ENCODE peak calls at places on chromosome 22, in four cellular contexts. V is fibroblast of lung, U is heart left ventricle, E is dorsolateral prefrontal cortex. Z is an unnamed sample.

GRCh38 chr22:33519140-33519973 is 400.9 kb downstream of the LARGE1 start:
- DNase-seq in V (peak), U (no peak), E (peak), Z (peak)

GRCh38 chr22:19779685-19780268 is 19.2 kb downstream of the TBX1 start:
- DNase-seq in U (peak), V (no peak), E (no peak), Z (no peak)

GRCh38 chr22:22342697-22343602 is 98.4 kb downstream of the VPREB1 start:
- DNase-seq in U (no peak), E (peak), V (peak), Z (no peak)

GRCh38 chr22:44521326-44521725 is 23.3 kb upstream of the RTL6 start:
- DNase-seq in V (peak), E (no peak), U (no peak), Z (no peak)

GRCh38 chr22:29030618-29031235 is 30.9 kb downstream of the C22orf31 start:
- DNase-seq in E (peak), U (peak), V (peak), Z (no peak)

GRCh38 chr22:24996420-24996952 is 44.0 kb downstream of the KIAA1671 start:
- DNase-seq in U (no peak), E (no peak), V (peak), Z (no peak)

GRCh38 chr22:19958083-19959042 is 16.7 kb upstream of the TXNRD2 start:
- DNase-seq in U (no peak), V (peak), E (no peak), Z (peak)

GRCh38 chr22:25406510-25407210 is 157.8 kb upstream of the GRK3 start:
- DNase-seq in E (no peak), U (peak), V (no peak), Z (no peak)

GRCh38 chr22:34526681-34527080 is 539.3 kb upstream of the ISX start:
- DNase-seq in V (no peak), E (no peak), U (no peak), Z (no peak)

GRCh38 chr22:44459041-44459440 is 39.0 kb downstream of the RTL6 start:
- DNase-seq in E (no peak), V (no peak), U (no peak), Z (no peak)

DNA sequence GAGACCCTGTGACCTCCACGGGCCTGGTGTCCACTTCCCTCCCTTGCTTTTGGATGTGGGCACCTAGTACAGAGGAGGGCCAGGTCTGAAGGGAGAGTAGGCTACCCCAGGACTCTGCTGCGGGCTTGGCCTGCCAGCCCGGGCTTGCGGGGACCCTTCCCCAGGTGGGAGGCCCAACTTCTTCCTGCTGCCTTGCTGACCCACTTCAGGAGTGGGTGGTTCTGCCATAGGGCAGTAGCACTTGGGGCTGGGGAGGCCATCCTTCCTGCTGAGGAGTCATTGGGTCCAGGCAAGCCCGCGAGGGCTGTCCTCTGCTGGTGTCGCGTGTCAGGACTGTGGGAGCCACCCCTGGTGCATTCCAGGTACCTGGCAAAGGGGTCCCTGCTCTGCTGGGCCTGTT is 1250.0 kb downstream of the BRD1 start:
- DNase-seq in U (peak), E (no peak), V (no peak), Z (no peak)
- TF ChIP-seq CTCF in U (no peak), E (no peak), V (no peak), Z (no peak)

GRCh38 chr22:23773247-23774113 is 831 bp downstream of the MMP11 start:
- DNase-seq in U (no peak), E (peak), V (no peak), Z (no peak)

GRCh38 chr22:23775779-23776375 is 3.2 kb downstream of the MMP11 start:
- DNase-seq in V (no peak), E (no peak), U (no peak), Z (no peak)

GRCh38 chr22:23774114-23774921 is 1.7 kb downstream of the MMP11 start:
- DNase-seq in V (no peak), U (no peak), E (no peak), Z (no peak)

GRCh38 chr22:23772315-23773246 is at the start of gene MMP11:
- DNase-seq in U (peak), V (peak), E (no peak), Z (no peak)

DNA sequence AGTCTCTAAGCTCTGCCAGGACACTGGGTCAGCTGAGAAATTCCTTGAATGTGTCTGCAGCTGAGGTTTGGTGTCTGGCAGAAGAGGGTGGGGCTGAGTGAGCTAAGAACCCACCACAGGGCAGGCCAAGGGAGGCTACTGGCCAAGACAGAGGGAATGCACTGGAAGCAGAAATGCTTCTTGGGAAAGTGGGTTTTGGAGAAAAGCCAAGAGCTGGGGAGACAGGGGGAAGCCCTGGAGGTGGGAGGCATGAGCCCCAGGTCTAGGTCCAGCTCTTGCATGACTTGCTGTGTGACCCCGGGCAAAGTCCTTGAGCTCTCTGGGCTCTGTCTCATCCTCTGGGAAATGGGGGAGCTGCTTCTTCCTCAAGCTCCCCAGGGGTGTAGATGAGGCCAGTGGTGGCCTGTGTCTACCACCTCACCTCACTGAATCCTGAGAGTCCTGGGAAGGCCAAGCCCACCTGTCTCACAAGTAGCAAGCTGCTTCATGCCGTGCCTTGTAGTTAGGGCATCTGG is 2.3 kb downstream of the MMP11 start:
- DNase-seq in E (no peak), V (peak), U (no peak), Z (no peak)
- TF ChIP-seq CTCF in E (no peak), V (no peak), U (no peak), Z (no peak)

GRCh38 chr22:30251661-30252226 is 5.2 kb upstream of the LIF start:
- DNase-seq in E (no peak), U (no peak), V (peak), Z (no peak)
- TF ChIP-seq CTCF in E (no peak), U (no peak), V (no peak), Z (no peak)

GRCh38 chr22:31948002-31948401 is 3.7 kb downstream of the YWHAH start:
- DNase-seq in U (no peak), E (no peak), V (no peak), Z (no peak)

GRCh38 chr22:31944700-31945477 is 554 bp downstream of the YWHAH start:
- DNase-seq in U (peak), E (peak), V (no peak), Z (no peak)

GRCh38 chr22:31945478-31945815 is 1.1 kb downstream of the YWHAH start:
- DNase-seq in V (no peak), U (no peak), E (no peak), Z (no peak)

GRCh38 chr22:31945971-31946680 is 1.8 kb downstream of the YWHAH start:
- DNase-seq in U (no peak), E (peak), V (peak), Z (no peak)

GRCh38 chr22:31947296-31947695 is 3.0 kb downstream of the YWHAH start:
- DNase-seq in V (no peak), E (no peak), U (no peak), Z (no peak)
- TF ChIP-seq CTCF in V (peak), E (peak), U (peak), Z (peak)

GRCh38 chr22:27543460-27543859 is 258.1 kb downstream of the MN1 start:
- DNase-seq in U (no peak), V (no peak), E (no peak), Z (no peak)
- TF ChIP-seq CTCF in U (no peak), V (no peak), E (no peak), Z (no peak)

GRCh38 chr22:42298746-42299145 is 28.3 kb upstream of the TCF20 start:
- DNase-seq in E (no peak), U (no peak), V (no peak), Z (no peak)

GRCh38 chr22:42294034-42294985 is 23.9 kb upstream of the TCF20 start:
- DNase-seq in U (no peak), V (peak), E (no peak), Z (no peak)

GRCh38 chr22:42297778-42298177 is 27.3 kb upstream of the TCF20 start:
- DNase-seq in U (no peak), E (no peak), V (no peak), Z (no peak)

GRCh38 chr22:42296883-42297282 is 26.4 kb upstream of the TCF20 start:
- DNase-seq in U (no peak), V (no peak), E (no peak), Z (no peak)

DNA sequence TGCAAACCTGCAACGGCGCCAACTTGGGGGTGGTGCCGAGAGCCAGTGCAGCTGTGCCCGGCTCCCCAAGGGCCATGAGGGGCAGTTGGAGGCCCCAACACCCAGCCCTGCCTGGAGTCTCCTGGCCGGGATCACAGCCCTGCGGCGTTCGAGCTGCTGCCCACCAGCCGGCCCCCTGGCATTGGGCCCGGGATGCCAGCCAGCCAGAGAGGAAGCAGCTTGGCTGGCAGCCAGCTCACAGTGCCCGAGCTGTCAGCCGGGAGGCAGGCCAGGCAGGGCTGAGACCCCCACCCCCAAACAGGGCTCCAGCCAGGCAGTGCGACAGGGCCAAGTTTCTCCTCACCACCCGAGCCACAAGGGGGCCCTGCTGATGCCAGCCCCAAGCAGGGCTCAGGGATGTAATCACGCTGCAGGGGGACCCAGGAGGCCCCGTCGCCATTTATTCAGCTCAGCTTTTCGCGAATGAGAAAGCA is 26.0 kb upstream of the TCF20 start:
- DNase-seq in V (no peak), U (peak), E (peak), Z (no peak)
- TF ChIP-seq CTCF in V (peak), U (no peak), E (peak), Z (no peak)

GRCh38 chr22:37509026-37509886 is 10.0 kb downstream of the CARD10 start:
- DNase-seq in E (no peak), V (no peak), U (no peak), Z (no peak)

GRCh38 chr22:37507731-37508130 is 11.5 kb downstream of the CARD10 start:
- DNase-seq in E (no peak), V (no peak), U (no peak), Z (no peak)

GRCh38 chr22:37510046-37510445 is 9.2 kb downstream of the CARD10 start:
- DNase-seq in E (no peak), V (no peak), U (no peak), Z (no peak)

GRCh38 chr22:37505989-37506388 is 13.2 kb downstream of the CARD10 start:
- DNase-seq in U (peak), V (no peak), E (no peak), Z (no peak)

DNA sequence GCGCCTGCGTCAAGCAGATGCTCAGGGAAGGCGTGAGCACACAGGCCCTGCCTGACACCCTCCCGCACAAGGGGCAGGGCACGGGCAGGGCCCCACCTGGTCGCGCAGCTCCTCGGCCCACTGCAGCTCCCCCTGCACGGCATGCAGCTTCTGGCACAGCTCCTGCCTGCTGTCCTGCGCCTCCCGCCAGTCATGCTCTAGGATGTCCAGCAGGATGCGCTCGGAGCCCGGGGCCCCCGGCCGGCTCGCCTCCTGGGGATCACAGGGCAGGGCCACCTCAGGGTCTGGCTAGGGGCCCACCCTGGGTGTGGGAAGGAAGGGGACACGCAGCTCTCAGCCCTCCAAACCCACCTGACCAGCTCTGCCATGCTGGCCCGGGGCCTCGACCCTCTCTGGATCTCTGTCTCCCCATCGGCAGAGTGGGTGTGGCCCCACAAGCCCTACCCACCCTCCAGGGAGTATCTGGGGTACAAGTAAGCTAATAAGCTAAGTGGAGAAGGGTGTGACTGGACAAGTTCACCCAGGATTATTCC is 10.7 kb downstream of the CARD10 start:
- DNase-seq in U (peak), V (no peak), E (no peak), Z (no peak)
- TF ChIP-seq CTCF in U (no peak), V (no peak), E (no peak), Z (no peak)

DNA sequence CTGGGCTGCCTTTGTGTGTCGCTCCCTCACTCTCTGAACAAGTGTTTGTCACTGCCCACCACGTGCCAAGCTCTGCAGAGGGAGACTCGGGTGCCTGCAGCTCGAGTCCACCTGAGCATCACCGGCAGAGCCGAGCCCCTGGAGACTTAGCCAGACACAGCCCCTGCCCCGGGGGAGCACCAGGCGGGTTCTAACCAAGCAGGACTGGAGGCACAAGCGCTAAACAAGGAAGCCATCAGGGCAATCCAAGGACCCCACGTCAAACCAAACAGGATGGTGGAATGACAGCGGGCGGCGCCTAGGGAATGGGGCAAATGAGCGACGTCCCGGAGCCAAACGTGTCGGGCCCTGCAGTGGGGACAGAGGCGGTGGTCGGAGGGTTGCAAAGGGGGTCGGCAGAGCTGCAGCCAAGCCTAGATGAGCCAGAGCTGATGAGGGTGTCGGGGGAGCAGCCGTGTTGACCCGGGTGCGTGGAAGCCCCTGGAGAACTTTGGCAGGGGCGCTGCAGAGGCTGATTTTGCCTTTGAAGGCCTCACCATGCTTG is 2.0 kb upstream of the GRAMD4 start:
- DNase-seq in V (no peak), U (peak), E (no peak), Z (no peak)
- TF ChIP-seq CTCF in V (no peak), U (no peak), E (no peak), Z (no peak)

GRCh38 chr22:37098976-37099577 is 10.4 kb downstream of the TMPRSS6 start:
- DNase-seq in E (no peak), V (peak), U (no peak), Z (no peak)
- TF ChIP-seq CTCF in E (no peak), V (no peak), U (no peak), Z (no peak)

GRCh38 chr22:38173156-38173906 is 8.3 kb downstream of the PLA2G6 start:
- DNase-seq in V (no peak), U (no peak), E (no peak), Z (no peak)
- TF ChIP-seq CTCF in V (no peak), U (no peak), E (no peak), Z (no peak)